ENCODE peak calls at places on chromosomes 12 and 14, in four cellular contexts. S is NCI-H510A treated with DMSO at 0.1 percent for 48 hours, A is right cardiac atrium, N is HFF-Myc. Q is an unnamed sample.

GRCh38 chr14:91918159-91918883 is 29.2 kb downstream of the FBLN5 start:
- DNase-seq in N (no peak), A (no peak), S (no peak), Q (no peak)

GRCh38 chr14:54889919-54890318 is 12.7 kb downstream of the GCH1 start:
- DNase-seq in A (no peak), S (no peak), N (no peak), Q (no peak)

GRCh38 chr14:72513994-72514659 is 379.8 kb downstream of the DPF3 start:
- DNase-seq in A (no peak), S (peak; percentile 11), N (peak; percentile 26), Q (no peak)

GRCh38 chr12:31029916-31030562 is 43.6 kb upstream of the DDX11 start:
- DNase-seq in A (peak; percentile 81), S (peak; percentile 11), N (no peak), Q (no peak)

GRCh38 chr12:50603817-50604639 is 99.2 kb downstream of the DIP2B start:
- DNase-seq in N (no peak), A (no peak), S (no peak), Q (peak; percentile 15)

GRCh38 chr12:49920241-49920914 is 16.7 kb upstream of the FAIM2 start:
- DNase-seq in S (no peak), N (no peak), A (no peak), Q (peak; percentile 62)

GRCh38 chr12:25249951-25250738 is 584 bp downstream of the KRAS start:
- DNase-seq in N (no peak), S (peak; percentile 46), A (peak; percentile 85), Q (no peak)

GRCh38 chr12:128938886-128939285 is 85.6 kb downstream of the GLT1D1 start:
- DNase-seq in N (no peak), S (no peak), A (no peak), Q (no peak)

GRCh38 chr14:56351861-56352260 is 227.7 kb upstream of the TMEM260 start:
- DNase-seq in S (no peak), N (no peak), A (no peak), Q (no peak)